ENCODE peak calls at places on chromosomes 11 and 22, in five cellular contexts. Q is colonic mucosa, X is WERI-Rb-1, W is BJ, Y is Calu3. I is an unnamed sample.

GRCh38 chr11:2259466-2259830 is 10.9 kb downstream of the ASCL2 start:
- DNase-seq in Q (peak; percentile 16), X (no peak), W (no peak), Y (no peak), I (no peak)

GRCh38 chr11:57482782-57483569 is 22.6 kb downstream of the RTN4RL2 start:
- DNase-seq in Q (no peak), X (peak; percentile 73), W (no peak), Y (no peak), I (peak; percentile 44)

GRCh38 chr11:2555891-2556290 is 111.1 kb downstream of the KCNQ1 start:
- DNase-seq in Q (no peak), X (no peak), W (no peak), Y (no peak), I (no peak)

GRCh38 chr11:59206635-59207034 is 6.1 kb downstream of the MPEG1 start:
- DNase-seq in Q (peak; percentile 54), X (peak; percentile 39), W (no peak), Y (peak; percentile 50), I (peak; percentile 55)

GRCh38 chr22:35205956-35206355 is 51.3 kb upstream of the HMGXB4 start:
- DNase-seq in Q (no peak), X (no peak), W (no peak), Y (no peak), I (no peak)

GRCh38 chr11:73662445-73663157 is 16.2 kb downstream of the PLEKHB1 start:
- DNase-seq in Q (no peak), X (no peak), W (no peak), Y (no peak), I (no peak)

GRCh38 chr22:46863794-46864193 is 101.3 kb downstream of the TBC1D22A start:
- DNase-seq in Q (no peak), X (no peak), W (no peak), Y (no peak), I (no peak)

GRCh38 chr11:131977231-131977630 is 606.8 kb downstream of the NTM start:
- DNase-seq in Q (no peak), X (no peak), W (peak; percentile 4), Y (no peak), I (no peak)

GRCh38 chr11:124898711-124899110 is 1.0 kb upstream of the ROBO4 start:
- DNase-seq in Q (no peak), X (no peak), W (no peak), Y (no peak), I (no peak)

GRCh38 chr11:75839851-75840250 is 24.8 kb downstream of the UVRAG start:
- DNase-seq in Q (no peak), X (no peak), W (no peak), Y (no peak), I (no peak)

GRCh38 chr11:1382831-1383607 is 6.7 kb upstream of the BRSK2 start:
- DNase-seq in Q (peak; percentile 75), X (peak; percentile 91), W (no peak), Y (peak; percentile 78), I (peak; percentile 83)

GRCh38 chr22:46084376-46084775 is 66.0 kb upstream of the PPARA start:
- DNase-seq in Q (no peak), X (no peak), W (no peak), Y (no peak), I (no peak)

GRCh38 chr22:44201556-44202129 is 20.9 kb downstream of the PARVG start:
- DNase-seq in Q (no peak), X (no peak), W (no peak), Y (no peak), I (no peak)

GRCh38 chr11:35618497-35619029 is 303 bp downstream of the FJX1 start:
- DNase-seq in Q (peak; percentile 20), X (peak; percentile 30), W (no peak), Y (peak; percentile 64), I (no peak)

GRCh38 chr11:123302751-123303195 is 107.7 kb upstream of the CLMP start:
- DNase-seq in Q (no peak), X (no peak), W (peak; percentile 38), Y (no peak), I (no peak)

GRCh38 chr11:117814766-117815261 is 9.7 kb downstream of the FXYD2 start:
- DNase-seq in Q (peak; percentile 90), X (peak; percentile 71), W (no peak), Y (peak; percentile 79), I (peak; percentile 81)

GRCh38 chr22:29231971-29232959 is 26.6 kb downstream of the EMID1 start:
- DNase-seq in Q (no peak), X (no peak), W (no peak), Y (no peak), I (peak; percentile 50)

GRCh38 chr11:85590848-85591483 is 36.2 kb downstream of the DLG2 start:
- DNase-seq in Q (no peak), X (no peak), W (peak; percentile 8), Y (no peak), I (no peak)

DNA sequence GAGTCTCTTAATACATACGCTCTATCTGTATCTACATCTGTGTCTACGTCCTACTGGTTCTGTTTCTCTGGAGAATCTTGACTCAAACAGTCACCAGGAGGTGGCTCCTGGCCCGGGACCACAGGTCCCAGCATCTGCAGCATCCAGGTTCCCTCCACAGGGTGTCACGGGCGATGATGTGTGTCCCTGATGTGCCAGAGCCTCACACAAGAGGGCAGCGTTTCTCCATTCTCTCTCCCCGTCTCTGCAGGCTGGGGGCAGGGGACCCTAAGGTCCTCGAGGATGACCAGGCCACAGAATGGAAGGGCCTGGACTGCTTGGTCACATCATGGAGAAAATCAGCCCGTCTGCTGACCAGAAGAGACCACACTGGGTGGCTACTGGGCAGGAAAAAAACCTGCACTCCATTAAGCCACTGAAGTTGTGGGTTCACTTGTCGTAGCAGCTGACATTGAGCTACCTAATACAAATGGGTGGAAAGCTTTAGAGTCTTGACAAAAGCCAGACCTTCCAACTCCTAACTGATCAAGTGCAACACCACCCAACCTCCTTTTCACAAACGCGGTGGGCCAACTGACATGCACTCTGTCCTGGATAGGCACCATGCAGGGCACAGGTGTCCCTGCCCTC is 392.5 kb downstream of the CTTN start:
- DNase-seq in Q (no peak), X (peak; percentile 41), W (no peak), Y (no peak), I (no peak)
- TF ChIP-seq CTCF in Q (no peak), X (peak; percentile 76), W (peak; percentile 14), Y (no peak), I (no peak)

GRCh38 chr22:36352775-36353507 is 34.8 kb downstream of the MYH9 start:
- DNase-seq in Q (no peak), X (no peak), W (no peak), Y (peak; percentile 80), I (peak; percentile 91)
- TF ChIP-seq CTCF in Q (no peak), X (no peak), W (no peak), Y (no peak), I (no peak)

DNA sequence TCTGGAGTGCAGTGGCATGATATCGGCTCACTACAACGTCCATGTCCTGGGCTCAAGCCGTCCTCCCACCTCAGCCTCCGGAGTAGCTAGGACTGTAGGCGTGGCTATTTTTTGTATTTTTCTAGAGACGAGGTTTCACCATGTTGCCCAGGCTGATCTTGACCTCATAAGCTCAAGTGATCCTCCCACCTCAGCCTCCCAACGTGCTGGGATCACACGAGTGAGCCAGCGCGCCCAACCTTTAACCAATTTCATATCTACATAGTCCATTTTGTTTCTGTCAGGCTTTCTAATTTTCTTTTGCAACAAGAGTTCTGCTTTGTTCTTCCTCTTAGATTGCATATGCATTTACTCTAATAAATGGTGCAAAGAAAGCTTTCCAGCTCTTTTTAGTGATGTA is 13.2 kb downstream of the RTN3 start:
- DNase-seq in Q (no peak), X (no peak), W (no peak), Y (no peak), I (no peak)
- TF ChIP-seq CTCF in Q (no peak), X (no peak), W (no peak), Y (no peak), I (no peak)

DNA sequence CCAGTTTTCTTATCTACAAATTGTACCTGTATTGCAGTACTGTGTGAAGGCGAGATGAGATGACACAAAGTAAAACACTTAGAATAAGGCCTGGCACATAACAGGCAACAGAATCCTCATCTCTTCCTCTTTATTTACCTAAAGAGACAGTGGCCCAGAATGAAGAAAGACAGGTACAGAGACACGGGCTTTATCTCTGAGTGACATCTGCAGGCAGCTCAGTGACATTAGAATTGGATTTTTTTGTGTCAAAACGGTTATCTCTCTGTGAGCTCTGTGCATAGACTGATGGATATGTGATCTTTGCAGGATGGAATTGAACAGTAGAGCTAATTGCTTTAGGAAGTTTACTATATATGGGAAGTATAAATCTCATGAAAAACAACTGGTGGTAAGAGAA is 36.2 kb upstream of the TRPC6 start:
- DNase-seq in Q (no peak), X (no peak), W (no peak), Y (no peak), I (no peak)
- TF ChIP-seq CTCF in Q (no peak), X (no peak), W (no peak), Y (no peak), I (no peak)

DNA sequence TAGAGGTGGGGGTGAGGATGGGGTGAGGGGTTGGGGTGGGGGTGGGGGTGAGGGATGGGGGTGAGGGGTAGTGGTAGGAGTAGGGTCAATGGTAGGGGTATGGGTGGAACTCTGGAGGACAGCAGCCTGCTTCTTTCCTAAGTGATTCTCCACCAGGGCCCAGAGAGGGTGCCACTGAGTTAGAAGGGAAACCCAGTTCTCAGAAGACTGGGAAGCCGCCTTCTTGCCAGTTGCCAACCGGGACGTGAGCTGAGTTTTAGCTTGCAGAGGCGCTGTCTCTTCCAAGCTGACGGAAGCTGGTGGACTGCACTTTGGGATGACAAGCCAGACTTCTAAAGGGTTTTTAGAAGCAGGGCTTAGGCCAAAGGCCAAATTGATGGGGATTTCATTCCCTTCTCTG is 104.4 kb downstream of the NAT10 start:
- DNase-seq in Q (no peak), X (no peak), W (no peak), Y (no peak), I (no peak)
- TF ChIP-seq CTCF in Q (no peak), X (peak; percentile 26), W (no peak), Y (no peak), I (no peak)

GRCh38 chr22:21657361-21658118 is 8.3 kb upstream of the PPIL2 start:
- DNase-seq in Q (peak; percentile 87), X (peak; percentile 95), W (no peak), Y (peak; percentile 91), I (peak; percentile 86)
- TF ChIP-seq CTCF in Q (peak; percentile 16), X (peak; percentile 40), W (peak; percentile 37), Y (peak; percentile 22), I (no peak)

GRCh38 chr22:42820075-42820763 is 36.9 kb downstream of the ARFGAP3 start:
- DNase-seq in Q (no peak), X (no peak), W (peak; percentile 82), Y (no peak), I (no peak)
- TF ChIP-seq CTCF in Q (peak; percentile 64), X (peak; percentile 38), W (peak; percentile 53), Y (peak; percentile 13), I (no peak)

GRCh38 chr11:127071606-127072005 is 71.0 kb upstream of the KIRREL3 start:
- DNase-seq in Q (no peak), X (peak; percentile 11), W (no peak), Y (no peak), I (no peak)

GRCh38 chr11:127070808-127071207 is 70.2 kb upstream of the KIRREL3 start:
- DNase-seq in Q (no peak), X (no peak), W (no peak), Y (no peak), I (no peak)

GRCh38 chr11:127073621-127074020 is 73.1 kb upstream of the KIRREL3 start:
- DNase-seq in Q (no peak), X (no peak), W (no peak), Y (no peak), I (no peak)

GRCh38 chr11:127074151-127074761 is 73.7 kb upstream of the KIRREL3 start:
- DNase-seq in Q (peak; percentile 37), X (peak; percentile 75), W (peak; percentile 45), Y (peak; percentile 60), I (no peak)
- TF ChIP-seq CTCF in Q (no peak), X (peak; percentile 69), W (peak; percentile 57), Y (peak; percentile 28), I (no peak)

GRCh38 chr11:6433998-6434650 is 6.7 kb downstream of the HPX start:
- DNase-seq in Q (no peak), X (no peak), W (no peak), Y (no peak), I (no peak)
- TF ChIP-seq CTCF in Q (no peak), X (no peak), W (no peak), Y (no peak), I (no peak)

I was measured in stomach.